ENCODE peak calls at places on chromosomes 4 and X, in nine cellular contexts. H, U, M, E, Z, W, P, Q and A are unnamed samples.

GRCh38 chr4:1205641-1206298 is 33.4 kb upstream of the SPON2 start:
- DNase-seq in P (no peak), U (no peak), Z (peak; percentile 16), Q (no peak), E (no peak), M (no peak), W (peak; percentile 82), H (no peak), A (no peak)

GRCh38 chr4:1489639-1489995 is 83.4 kb upstream of the NKX1-1 start:
- DNase-seq in Z (no peak), H (no peak), U (no peak), M (no peak), Q (no peak), P (no peak), W (no peak), E (no peak), A (no peak)

GRCh38 chr4:6119507-6120020 is 80.8 kb downstream of the JAKMIP1 start:
- DNase-seq in E (no peak), W (no peak), Q (no peak), Z (no peak), M (no peak), P (no peak), U (peak; percentile 15), H (no peak), A (no peak)

GRCh38 chrX:140292188-140292587 is 212.7 kb downstream of the SOX3 start:
- DNase-seq in Q (no peak), Z (no peak), P (no peak), E (no peak), W (no peak), H (no peak), M (no peak), U (no peak), A (no peak)

GRCh38 chrX:95675794-95676193 is 1008.8 kb upstream of the DIAPH2 start:
- DNase-seq in U (no peak), H (no peak), P (no peak), Z (no peak), Q (no peak), M (no peak), W (no peak), E (no peak), A (no peak)

GRCh38 chr4:79623125-79623905 is 215.3 kb upstream of the GK2 start:
- DNase-seq in W (no peak), Z (no peak), U (no peak), H (no peak), P (peak; percentile 1), M (no peak), Q (no peak), E (no peak), A (no peak)

GRCh38 chr4:7897811-7898210 is 41.9 kb downstream of the AFAP1 start:
- DNase-seq in M (no peak), Z (no peak), U (no peak), P (no peak), W (no peak), E (no peak), H (no peak), Q (no peak), A (no peak)

GRCh38 chr4:114264452-114264851 is 285.0 kb upstream of the ARSJ start:
- DNase-seq in P (no peak), M (no peak), U (no peak), H (no peak), Z (no peak), W (no peak), E (no peak), Q (no peak), A (no peak)

GRCh38 chr4:15132739-15133138 is 130.5 kb downstream of the CPEB2 start:
- DNase-seq in Z (no peak), U (no peak), H (peak; percentile 7), M (no peak), Q (no peak), E (no peak), W (no peak), P (no peak), A (no peak)

GRCh38 chr4:53981573-53981972 is 82.8 kb downstream of the CHIC2 start:
- DNase-seq in M (no peak), E (no peak), W (no peak), Q (no peak), P (no peak), H (no peak), U (no peak), Z (no peak), A (no peak)

GRCh38 chr4:55959655-55960054 is 10.9 kb downstream of the CEP135 start:
- DNase-seq in Q (no peak), U (no peak), W (no peak), E (no peak), H (no peak), M (no peak), Z (no peak), P (no peak), A (no peak)

GRCh38 chr4:180190382-180190781 is 2052.8 kb upstream of the TENM3 start:
- DNase-seq in W (no peak), H (no peak), E (no peak), U (no peak), Z (no peak), M (no peak), P (no peak), Q (no peak), A (no peak)

GRCh38 chr4:168589154-168589553 is 92.3 kb downstream of the PALLD start:
- DNase-seq in W (no peak), H (peak; percentile 32), P (no peak), E (no peak), Z (no peak), M (no peak), U (no peak), Q (no peak), A (no peak)

GRCh38 chrX:65607070-65607742 is 60.2 kb upstream of the MSN start:
- DNase-seq in Q (no peak), M (no peak), U (no peak), E (no peak), P (no peak), W (peak; percentile 13), Z (no peak), H (no peak), A (no peak)

GRCh38 chr4:98838977-98839618 is 89.8 kb downstream of the EIF4E start:
- DNase-seq in U (no peak), M (peak; percentile 52), Z (no peak), W (no peak), Q (no peak), H (peak; percentile 12), P (no peak), E (no peak), A (no peak)